ENCODE peak calls at places on chromosomes 5 and 9, in five cellular contexts. S is foreskin fibroblast, T is pancreas, V is mammary epithelial cell, Y is colonic mucosa. E is an unnamed sample.

GRCh38 chr9:129640086-129640870 is 1.7 kb downstream of the ASB6 start:
- DNase-seq in S (no peak), T (no peak), V (peak), Y (no peak), E (no peak)

GRCh38 chr9:123003467-123003866 is 30.0 kb upstream of the GPR21 start:
- DNase-seq in S (no peak), T (no peak), V (no peak), Y (no peak), E (no peak)

GRCh38 chr9:121566401-121567141 is 66.9 kb upstream of the GGTA1 start:
- DNase-seq in S (peak), T (no peak), V (peak), Y (no peak), E (peak)

GRCh38 chr5:150376799-150377771 is 19.6 kb downstream of the TCOF1 start:
- DNase-seq in S (peak), T (no peak), V (no peak), Y (no peak), E (no peak)

GRCh38 chr5:141605523-141606277 is 13.1 kb downstream of the DIAPH1 start:
- DNase-seq in S (no peak), T (no peak), V (no peak), Y (peak), E (no peak)

GRCh38 chr5:6832994-6833393 is 119.8 kb downstream of the TENT4A start:
- DNase-seq in S (no peak), T (no peak), V (no peak), Y (no peak), E (peak)

GRCh38 chr9:126125577-126125976 is 201.1 kb upstream of the MVB12B start:
- DNase-seq in S (no peak), T (no peak), V (no peak), Y (no peak), E (no peak)

GRCh38 chr5:41621420-41621819 is 111.0 kb upstream of the PLCXD3 start:
- DNase-seq in S (no peak), T (no peak), V (no peak), Y (no peak), E (no peak)

GRCh38 chr5:155539958-155540595 is 526.5 kb downstream of the KIF4B start:
- DNase-seq in S (no peak), T (no peak), V (no peak), Y (no peak), E (no peak)

GRCh38 chr9:16236326-16236725 is 634.1 kb downstream of the BNC2 start:
- DNase-seq in S (peak), T (no peak), V (no peak), Y (no peak), E (no peak)

GRCh38 chr9:81146684-81147337 is 542.5 kb downstream of the TLE1 start:
- DNase-seq in S (peak), T (no peak), V (peak), Y (no peak), E (no peak)

GRCh38 chr9:116644099-116644688 is 42.9 kb upstream of the TRIM32 start:
- DNase-seq in S (peak), T (no peak), V (no peak), Y (no peak), E (no peak)

GRCh38 chr9:137688725-137689124 is 69.9 kb downstream of the EHMT1 start:
- DNase-seq in S (no peak), T (no peak), V (no peak), Y (no peak), E (no peak)

GRCh38 chr9:93093081-93093448 is 3.0 kb upstream of the CARD19 start:
- DNase-seq in S (no peak), T (no peak), V (no peak), Y (no peak), E (no peak)

GRCh38 chr9:25678846-25679360 is 659 bp upstream of the TUSC1 start:
- DNase-seq in S (no peak), T (no peak), V (peak), Y (no peak), E (no peak)

GRCh38 chr5:177336603-177337494 is 14.6 kb downstream of the LMAN2 start:
- DNase-seq in S (no peak), T (peak), V (peak), Y (no peak), E (no peak)

GRCh38 chr5:73496984-73497457 is 1.2 kb upstream of the BTF3 start:
- DNase-seq in S (peak), T (no peak), V (peak), Y (no peak), E (no peak)

GRCh38 chr5:132419517-132420468 is 50.3 kb downstream of the SLC22A5 start:
- DNase-seq in S (peak), T (peak), V (peak), Y (peak), E (peak)

GRCh38 chr9:134324359-134325095 is 1.7 kb upstream of the RXRA start:
- DNase-seq in S (no peak), T (peak), V (no peak), Y (peak), E (peak)

GRCh38 chr5:14894748-14895147 is 23.2 kb upstream of the ANKH start:
- DNase-seq in S (no peak), T (no peak), V (no peak), Y (no peak), E (no peak)

GRCh38 chr9:127136081-127136879 is 13.8 kb upstream of the ANGPTL2 start:
- DNase-seq in S (no peak), T (no peak), V (no peak), Y (no peak), E (peak)

GRCh38 chr5:98349251-98349989 is 424.0 kb upstream of the RGMB start:
- DNase-seq in S (peak), T (no peak), V (peak), Y (no peak), E (no peak)

GRCh38 chr9:16532681-16533450 is 337.6 kb downstream of the BNC2 start:
- DNase-seq in S (peak), T (no peak), V (peak), Y (no peak), E (no peak)

GRCh38 chr5:75340714-75341478 is 3.9 kb downstream of the HMGCR start:
- DNase-seq in S (no peak), T (no peak), V (peak), Y (no peak), E (no peak)

GRCh38 chr5:173729079-173729765 is 112.8 kb upstream of the BOD1 start:
- DNase-seq in S (no peak), T (no peak), V (no peak), Y (no peak), E (no peak)

GRCh38 chr5:143550985-143551630 is 147.6 kb upstream of the NR3C1 start:
- DNase-seq in S (no peak), T (no peak), V (no peak), Y (no peak), E (no peak)

GRCh38 chr5:109281136-109281690 is 128.6 kb downstream of the PJA2 start:
- DNase-seq in S (no peak), T (no peak), V (no peak), Y (peak), E (no peak)

GRCh38 chr5:42338136-42338535 is 85.1 kb upstream of the GHR start:
- DNase-seq in S (no peak), T (no peak), V (no peak), Y (no peak), E (no peak)

GRCh38 chr5:178163772-178164735 is 10.4 kb upstream of the NHP2 start:
- DNase-seq in S (peak), T (peak), V (peak), Y (peak), E (peak)

GRCh38 chr5:54257366-54258118 is 52.8 kb downstream of the ARL15 start:
- DNase-seq in S (no peak), T (no peak), V (peak), Y (no peak), E (no peak)

GRCh38 chr5:176406436-176407052 is 9.8 kb downstream of the CLTB start:
- DNase-seq in S (no peak), T (no peak), V (no peak), Y (no peak), E (no peak)

GRCh38 chr5:1831677-1832313 is 30.6 kb downstream of the NDUFS6 start:
- DNase-seq in S (no peak), T (no peak), V (no peak), Y (no peak), E (no peak)
- TF ChIP-seq CTCF in S (no peak), T (no peak), V (no peak), Y (no peak), E (no peak)

GRCh38 chr5:10624679-10625078 is 60.8 kb downstream of the ANKRD33B start:
- DNase-seq in S (no peak), T (no peak), V (no peak), Y (no peak), E (no peak)

GRCh38 chr5:10627185-10628115 is 63.6 kb downstream of the ANKRD33B start:
- DNase-seq in S (peak), T (peak), V (peak), Y (peak), E (peak)

GRCh38 chr5:10628601-10629000 is 64.7 kb downstream of the ANKRD33B start:
- DNase-seq in S (no peak), T (no peak), V (no peak), Y (no peak), E (no peak)

GRCh38 chr5:10625700-10626472 is 62.0 kb downstream of the ANKRD33B start:
- DNase-seq in S (no peak), T (no peak), V (no peak), Y (no peak), E (no peak)

GRCh38 chr5:10626473-10627013 is 62.7 kb downstream of the ANKRD33B start:
- DNase-seq in S (no peak), T (no peak), V (no peak), Y (no peak), E (peak)
- H3K4me3 ChIP-seq in S (no peak), T (no peak), V (no peak), Y (no peak), E (no peak)

GRCh38 chr9:119398350-119398749 is 29.1 kb upstream of the BRINP1 start:
- DNase-seq in S (no peak), T (no peak), V (no peak), Y (no peak), E (no peak)

GRCh38 chr9:119400607-119401006 is 31.4 kb upstream of the BRINP1 start:
- DNase-seq in S (no peak), T (no peak), V (peak), Y (no peak), E (no peak)
- TF ChIP-seq CTCF in S (no peak), T (no peak), V (no peak), Y (no peak), E (no peak)

GRCh38 chr5:179268966-179269693 is 76.1 kb downstream of the ADAMTS2 start:
- DNase-seq in S (no peak), T (no peak), V (no peak), Y (peak), E (no peak)

GRCh38 chr5:179266291-179267070 is 78.8 kb downstream of the ADAMTS2 start:
- DNase-seq in S (no peak), T (no peak), V (no peak), Y (no peak), E (peak)

GRCh38 chr5:179268399-179268952 is 76.8 kb downstream of the ADAMTS2 start:
- DNase-seq in S (no peak), T (no peak), V (no peak), Y (peak), E (no peak)

GRCh38 chr5:179267071-179267670 is 78.1 kb downstream of the ADAMTS2 start:
- DNase-seq in S (no peak), T (peak), V (no peak), Y (no peak), E (no peak)

DNA sequence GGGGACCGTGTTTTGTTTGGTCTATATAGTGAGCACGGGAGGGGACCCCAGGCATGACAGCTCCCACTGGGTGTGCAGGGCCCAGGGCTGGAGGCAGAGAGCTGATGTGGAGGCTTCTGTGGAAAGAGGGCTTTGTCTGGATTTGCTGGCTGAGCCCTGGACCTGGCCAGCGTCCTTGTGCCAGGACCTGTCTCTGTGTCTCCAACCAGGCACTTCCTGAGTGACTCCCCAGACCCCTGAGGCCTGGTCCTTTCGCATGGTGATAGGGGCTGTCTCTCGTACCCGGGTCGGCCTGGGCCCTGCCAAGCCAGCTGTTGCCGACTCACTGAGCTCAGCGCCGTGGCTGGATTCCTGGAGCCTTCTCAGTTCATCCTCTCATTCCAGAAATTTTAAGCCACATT is 77.6 kb downstream of the ADAMTS2 start:
- DNase-seq in S (no peak), T (no peak), V (no peak), Y (no peak), E (no peak)
- H3K4me3 ChIP-seq in S (no peak), T (no peak), V (no peak), Y (no peak), E (no peak)

DNA sequence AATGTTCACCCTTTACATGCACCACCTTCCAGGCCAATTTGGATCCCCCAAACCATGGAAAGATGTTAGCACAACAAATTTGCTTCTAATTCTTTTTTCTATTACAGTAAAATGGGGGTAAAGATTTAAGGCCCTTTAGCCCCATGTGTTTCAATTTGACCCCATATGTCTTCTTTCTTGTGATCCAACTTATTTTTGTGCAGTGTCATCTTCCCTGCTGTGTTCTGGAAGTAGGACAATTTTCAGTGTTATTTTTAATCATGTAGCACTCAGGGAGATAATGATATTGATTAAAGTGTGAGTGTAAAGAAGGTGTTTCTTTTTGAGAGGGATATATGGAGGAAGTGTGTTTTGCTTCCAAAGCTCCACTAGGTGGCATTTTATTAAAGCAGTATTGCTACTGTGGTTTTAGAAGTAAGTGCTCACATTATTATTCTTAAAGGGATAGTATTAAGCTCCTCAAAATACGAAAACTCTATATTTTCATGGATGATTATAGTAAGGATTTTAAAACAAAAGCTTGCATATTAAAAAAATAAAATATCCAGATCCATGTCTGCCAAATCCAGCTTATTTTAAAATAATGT is 118.7 kb upstream of the ATP10B start:
- DNase-seq in S (no peak), T (no peak), V (peak), Y (no peak), E (no peak)
- TF ChIP-seq CTCF in S (no peak), T (peak), V (peak), Y (no peak), E (peak)